ENCODE peak calls at places on chromosome 6, in six cellular contexts. Q, C, I, A, L and X are unnamed samples.

GRCh38 chr6:39189915-39190544 is 39.2 kb downstream of the KCNK5 start:
- DNase-seq in Q (peak), C (peak), I (peak), A (peak), L (no peak), X (peak)

GRCh38 chr6:83558975-83559374 is 46.6 kb downstream of the PRSS35 start:
- DNase-seq in Q (no peak), C (no peak), I (no peak), A (no peak), L (no peak), X (no peak)

GRCh38 chr6:113833537-113833936 is 23.6 kb upstream of the MARCKS start:
- DNase-seq in Q (no peak), C (no peak), I (no peak), A (no peak), L (no peak), X (no peak)

GRCh38 chr6:26155066-26155925 is 68.1 kb downstream of the HFE start:
- DNase-seq in Q (no peak), C (peak), I (no peak), A (no peak), L (no peak), X (no peak)

GRCh38 chr6:123640567-123641187 is 3.9 kb upstream of the TRDN start:
- DNase-seq in Q (no peak), C (no peak), I (no peak), A (no peak), L (no peak), X (no peak)

GRCh38 chr6:106512048-106512957 is 117.0 kb downstream of the RTN4IP1 start:
- DNase-seq in Q (no peak), C (peak), I (peak), A (peak), L (no peak), X (peak)

GRCh38 chr6:99333068-99333467 is 16.4 kb downstream of the FAXC start:
- DNase-seq in Q (no peak), C (no peak), I (peak), A (no peak), L (peak), X (peak)

GRCh38 chr6:12163149-12163548 is 127.0 kb upstream of the EDN1 start:
- DNase-seq in Q (no peak), C (no peak), I (peak), A (no peak), L (no peak), X (no peak)

GRCh38 chr6:10478187-10479040 is 42.7 kb upstream of the GCNT2 start:
- DNase-seq in Q (no peak), C (peak), I (no peak), A (peak), L (no peak), X (no peak)

GRCh38 chr6:69007781-69008180 is 372.7 kb downstream of the ADGRB3 start:
- DNase-seq in Q (no peak), C (no peak), I (no peak), A (no peak), L (no peak), X (no peak)

GRCh38 chr6:105510746-105511145 is 107.9 kb upstream of the PREP start:
- DNase-seq in Q (no peak), C (no peak), I (no peak), A (no peak), L (no peak), X (no peak)

GRCh38 chr6:40409143-40409542 is 178.0 kb downstream of the LRFN2 start:
- DNase-seq in Q (no peak), C (no peak), I (no peak), A (no peak), L (no peak), X (no peak)

GRCh38 chr6:10690651-10691445 is 3.6 kb downstream of the C6orf52 start:
- DNase-seq in Q (no peak), C (no peak), I (no peak), A (no peak), L (no peak), X (no peak)

GRCh38 chr6:1619666-1620503 is 10.2 kb downstream of the FOXC1 start:
- DNase-seq in Q (no peak), C (no peak), I (no peak), A (no peak), L (no peak), X (no peak)

GRCh38 chr6:35363293-35363750 is 21.0 kb downstream of the PPARD start:
- DNase-seq in Q (no peak), C (no peak), I (no peak), A (peak), L (no peak), X (no peak)

GRCh38 chr6:13263669-13264068 is 64.7 kb downstream of the TBC1D7 start:
- DNase-seq in Q (no peak), C (no peak), I (no peak), A (no peak), L (no peak), X (no peak)

GRCh38 chr6:41318648-41319565 is 16.5 kb upstream of the NCR2 start:
- DNase-seq in Q (peak), C (peak), I (peak), A (peak), L (peak), X (peak)

GRCh38 chr6:70592391-70593117 is 25.8 kb downstream of the SDHAF4 start:
- DNase-seq in Q (no peak), C (peak), I (no peak), A (no peak), L (no peak), X (no peak)

GRCh38 chr6:82484737-82485650 is 121.4 kb downstream of the TPBG start:
- DNase-seq in Q (no peak), C (no peak), I (no peak), A (no peak), L (no peak), X (no peak)

GRCh38 chr6:29653452-29654038 is 3.3 kb upstream of the MOG start:
- DNase-seq in Q (no peak), C (peak), I (no peak), A (peak), L (no peak), X (no peak)

GRCh38 chr6:168516941-168517741 is 76.2 kb downstream of the SMOC2 start:
- DNase-seq in Q (no peak), C (no peak), I (no peak), A (no peak), L (no peak), X (no peak)

GRCh38 chr6:4518506-4518905 is 257.7 kb upstream of the CDYL start:
- DNase-seq in Q (no peak), C (no peak), I (no peak), A (no peak), L (peak), X (no peak)

GRCh38 chr6:155158044-155158843 is 105.6 kb upstream of the CLDN20 start:
- DNase-seq in Q (no peak), C (no peak), I (no peak), A (no peak), L (no peak), X (no peak)

GRCh38 chr6:42727084-42727601 is 4.7 kb upstream of the PRPH2 start:
- DNase-seq in Q (no peak), C (no peak), I (no peak), A (no peak), L (no peak), X (no peak)

GRCh38 chr6:133083248-133083967 is 157.7 kb upstream of the EYA4 start:
- DNase-seq in Q (no peak), C (no peak), I (no peak), A (no peak), L (no peak), X (no peak)

GRCh38 chr6:137226682-137227081 is 7.5 kb upstream of the IFNGR1 start:
- DNase-seq in Q (no peak), C (no peak), I (no peak), A (no peak), L (no peak), X (no peak)

GRCh38 chr6:89955364-89955763 is 61.1 kb downstream of the GJA10 start:
- DNase-seq in Q (no peak), C (no peak), I (no peak), A (no peak), L (no peak), X (no peak)

GRCh38 chr6:17712573-17712972 is 5.8 kb upstream of the NUP153 start:
- DNase-seq in Q (no peak), C (peak), I (no peak), A (no peak), L (no peak), X (no peak)

GRCh38 chr6:148999501-148999900 is 252.7 kb downstream of the UST start:
- DNase-seq in Q (no peak), C (no peak), I (no peak), A (no peak), L (no peak), X (no peak)

GRCh38 chr6:121630716-121631115 is 195.3 kb downstream of the GJA1 start:
- DNase-seq in Q (no peak), C (no peak), I (no peak), A (no peak), L (no peak), X (no peak)

GRCh38 chr6:25608562-25609174 is 43.3 kb upstream of the SCGN start:
- DNase-seq in Q (no peak), C (no peak), I (no peak), A (no peak), L (no peak), X (no peak)

GRCh38 chr6:157985378-157986155 is 3.9 kb downstream of the SYNJ2 start:
- DNase-seq in Q (no peak), C (peak), I (no peak), A (no peak), L (no peak), X (no peak)

GRCh38 chr6:141000917-141001316 is 1131.8 kb upstream of the GJE1 start:
- DNase-seq in Q (no peak), C (no peak), I (no peak), A (no peak), L (no peak), X (no peak)
- TF ChIP-seq POLR2AphosphoS5 in Q (no peak), C (no peak), I (no peak), A (no peak), L (no peak), X (no peak)

GRCh38 chr6:143594647-143595046 is 83.1 kb upstream of the PHACTR2 start:
- DNase-seq in Q (no peak), C (no peak), I (no peak), A (no peak), L (no peak), X (no peak)

GRCh38 chr6:143600821-143601220 is 76.9 kb upstream of the PHACTR2 start:
- DNase-seq in Q (no peak), C (no peak), I (no peak), A (no peak), L (no peak), X (no peak)

GRCh38 chr6:143598466-143599080 is 79.2 kb upstream of the PHACTR2 start:
- DNase-seq in Q (no peak), C (no peak), I (no peak), A (no peak), L (no peak), X (no peak)

GRCh38 chr6:143595256-143596036 is 82.3 kb upstream of the PHACTR2 start:
- DNase-seq in Q (no peak), C (no peak), I (no peak), A (no peak), L (no peak), X (no peak)

GRCh38 chr6:143596857-143597256 is 80.9 kb upstream of the PHACTR2 start:
- DNase-seq in Q (no peak), C (no peak), I (no peak), A (no peak), L (no peak), X (no peak)
- TF ChIP-seq TAF1 in Q (no peak), C (no peak), I (no peak), A (no peak), L (no peak), X (no peak)

DNA sequence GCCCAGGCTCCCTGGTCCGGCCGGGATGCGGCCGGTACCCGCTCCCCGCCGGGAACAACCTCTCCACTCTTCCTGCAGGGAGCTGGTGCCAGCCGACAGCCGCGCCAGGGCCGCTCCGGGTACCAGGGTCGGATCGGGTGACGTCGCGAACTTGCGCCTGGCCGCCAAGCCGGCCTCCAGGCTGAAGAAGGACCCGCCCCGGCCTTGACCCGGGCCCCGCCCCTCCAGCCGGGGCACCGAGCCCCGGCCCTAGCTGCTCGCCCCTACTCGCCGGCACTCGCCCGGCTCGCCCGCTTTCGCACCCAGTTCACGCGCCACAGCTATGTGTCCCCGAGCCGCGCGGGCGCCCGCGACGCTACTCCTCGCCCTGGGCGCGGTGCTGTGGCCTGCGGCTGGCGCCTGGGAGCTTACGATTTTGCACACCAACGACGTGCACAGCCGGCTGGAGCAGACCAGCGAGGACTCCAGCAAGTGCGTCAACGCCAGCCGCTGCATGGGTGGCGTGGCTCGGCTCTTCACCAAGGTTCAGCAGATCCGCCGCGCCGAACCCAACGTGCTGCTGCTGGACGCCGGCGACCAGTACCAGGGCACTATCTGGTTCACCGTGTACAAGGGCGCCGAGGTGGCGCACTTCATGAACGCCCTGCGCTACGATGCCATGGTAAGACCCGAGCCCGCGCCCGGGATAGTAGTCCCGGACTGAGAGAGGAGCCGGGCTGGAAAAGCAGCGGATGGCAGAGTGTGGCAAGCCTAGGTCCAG is at the start of gene NT5E:
- DNase-seq in Q (no peak), C (peak), I (peak), A (no peak), L (no peak), X (peak)
- TF ChIP-seq POLR2A in Q (peak), C (peak), I (peak), A (no peak), L (peak), X (peak)

DNA sequence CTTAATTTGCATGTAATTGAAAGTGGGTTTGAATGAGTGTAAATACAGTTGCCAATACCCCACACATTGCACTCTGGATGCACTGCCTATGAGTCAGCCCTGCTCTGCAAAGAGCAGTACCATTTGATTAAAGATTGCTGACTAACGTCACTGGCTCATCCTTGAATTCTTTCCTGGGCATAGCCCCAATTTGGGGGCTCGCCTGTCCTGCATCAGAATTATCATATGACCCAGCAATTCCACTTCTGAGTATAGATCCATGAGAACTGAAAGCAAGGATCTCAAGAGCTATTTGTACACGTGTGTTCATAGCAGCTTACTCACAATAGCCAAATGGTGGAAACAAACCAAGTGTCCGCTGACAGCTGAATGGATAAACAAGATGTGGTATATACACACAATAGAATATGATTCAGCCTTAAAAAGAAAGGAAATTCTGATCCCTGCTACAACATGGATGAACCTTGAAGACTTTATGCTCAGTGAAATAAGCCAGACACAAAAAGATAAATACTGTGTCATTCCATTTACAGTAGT is 36.3 kb downstream of the MYLK4 start:
- DNase-seq in Q (no peak), C (no peak), I (no peak), A (no peak), L (no peak), X (no peak)
- TF ChIP-seq POLR2AphosphoS5 in Q (no peak), C (no peak), I (no peak), A (peak), L (no peak), X (no peak)

DNA sequence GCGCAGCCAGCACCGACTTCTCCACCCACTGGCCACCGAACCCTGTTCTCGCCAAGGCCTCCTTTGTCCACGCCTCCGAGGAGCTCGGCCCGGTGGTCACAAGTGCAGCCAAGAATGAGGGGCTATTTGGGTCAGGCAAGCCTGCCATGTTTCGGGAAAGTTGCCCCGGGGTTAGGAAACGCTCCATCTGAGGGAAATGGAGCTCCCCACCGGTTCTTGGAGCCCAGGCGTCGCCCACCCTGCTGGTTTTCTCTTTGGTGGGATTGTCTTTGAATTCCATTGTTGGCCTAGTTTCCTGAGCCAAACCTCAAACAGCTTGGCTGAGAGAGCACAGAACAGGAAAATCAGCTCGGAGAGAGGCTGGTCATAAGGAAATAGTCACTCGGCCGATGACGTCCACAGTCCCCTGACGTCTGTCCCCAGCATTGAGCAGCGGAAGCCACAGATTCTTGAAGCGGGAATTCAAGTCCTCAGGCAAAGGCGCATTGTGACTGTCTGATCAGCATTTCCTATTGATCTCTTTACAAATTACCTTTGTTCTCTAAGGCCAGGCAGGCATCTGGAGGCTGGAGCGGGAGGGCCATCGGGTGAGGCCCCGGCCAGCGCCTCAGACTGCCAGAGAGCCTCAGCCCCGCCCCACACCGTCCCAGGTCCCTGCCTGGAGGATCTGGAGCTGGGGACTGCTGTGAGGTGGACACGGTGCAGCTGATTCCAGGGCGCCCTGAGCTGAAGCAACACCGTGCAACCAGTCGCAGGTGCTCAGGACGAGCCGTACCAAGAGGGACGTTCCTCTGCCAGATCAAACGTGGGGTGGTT is 138.6 kb downstream of the DLL1 start:
- DNase-seq in Q (no peak), C (no peak), I (no peak), A (no peak), L (no peak), X (no peak)
- TF ChIP-seq TAF1 in Q (no peak), C (no peak), I (no peak), A (no peak), L (no peak), X (no peak)

GRCh38 chr6:139473731-139474130 is 99.3 kb upstream of the CITED2 start:
- DNase-seq in Q (no peak), C (no peak), I (no peak), A (no peak), L (no peak), X (no peak)

GRCh38 chr6:139475231-139475630 is 100.8 kb upstream of the CITED2 start:
- DNase-seq in Q (no peak), C (no peak), I (no peak), A (no peak), L (no peak), X (no peak)

GRCh38 chr6:139473239-139473701 is 98.8 kb upstream of the CITED2 start:
- DNase-seq in Q (no peak), C (no peak), I (no peak), A (no peak), L (no peak), X (no peak)

GRCh38 chr6:139472341-139473038 is 98.0 kb upstream of the CITED2 start:
- DNase-seq in Q (no peak), C (no peak), I (no peak), A (no peak), L (no peak), X (no peak)

GRCh38 chr6:139474145-139475108 is 100.0 kb upstream of the CITED2 start:
- DNase-seq in Q (no peak), C (no peak), I (peak), A (peak), L (no peak), X (no peak)
- TF ChIP-seq POLR2A in Q (no peak), C (no peak), I (no peak), A (no peak), L (no peak), X (no peak)

GRCh38 chr6:156560476-156560875 is 216.7 kb upstream of the ARID1B start:
- DNase-seq in Q (no peak), C (no peak), I (no peak), A (no peak), L (no peak), X (no peak)

GRCh38 chr6:156555117-156555516 is 222.1 kb upstream of the ARID1B start:
- DNase-seq in Q (no peak), C (no peak), I (no peak), A (no peak), L (no peak), X (no peak)

GRCh38 chr6:156556830-156557229 is 220.3 kb upstream of the ARID1B start:
- DNase-seq in Q (no peak), C (no peak), I (no peak), A (no peak), L (no peak), X (no peak)

GRCh38 chr6:156559151-156559690 is 218.0 kb upstream of the ARID1B start:
- DNase-seq in Q (no peak), C (no peak), I (no peak), A (no peak), L (no peak), X (no peak)

GRCh38 chr6:156557269-156557885 is 219.8 kb upstream of the ARID1B start:
- DNase-seq in Q (no peak), C (peak), I (no peak), A (no peak), L (no peak), X (no peak)
- TF ChIP-seq POLR2AphosphoS5 in Q (no peak), C (no peak), I (no peak), A (no peak), L (no peak), X (no peak)

GRCh38 chr6:67634199-67634598 is 1000.9 kb upstream of the ADGRB3 start:
- DNase-seq in Q (no peak), C (no peak), I (no peak), A (no peak), L (no peak), X (no peak)

GRCh38 chr6:67633058-67633457 is 1002.0 kb upstream of the ADGRB3 start:
- DNase-seq in Q (no peak), C (no peak), I (no peak), A (no peak), L (no peak), X (no peak)

GRCh38 chr6:67630146-67630545 is 1004.9 kb upstream of the ADGRB3 start:
- DNase-seq in Q (no peak), C (no peak), I (no peak), A (no peak), L (no peak), X (no peak)

DNA sequence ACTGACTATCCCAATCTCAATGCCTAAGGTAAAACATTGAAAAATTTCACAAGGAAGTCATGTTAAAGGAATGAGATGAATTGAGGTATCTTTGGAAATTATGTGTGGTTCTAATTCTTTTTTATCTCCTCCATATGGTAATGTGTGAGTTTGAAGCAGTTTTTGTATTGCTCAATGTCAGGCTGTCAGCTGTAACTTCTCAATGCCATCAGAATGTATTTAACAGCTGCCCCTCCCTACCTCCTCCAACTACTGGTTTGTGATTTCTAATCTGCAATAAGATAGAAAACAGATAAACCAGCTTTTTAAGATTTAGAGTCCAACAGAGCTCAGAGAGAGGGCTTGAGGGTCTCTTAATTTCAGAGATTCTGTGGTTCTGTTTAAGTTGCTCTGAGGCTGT is 1005.8 kb upstream of the ADGRB3 start:
- DNase-seq in Q (no peak), C (no peak), I (no peak), A (no peak), L (no peak), X (no peak)
- TF ChIP-seq TAF1 in Q (no peak), C (no peak), I (no peak), A (no peak), L (no peak), X (no peak)

GRCh38 chr6:31652925-31653724 is 664 bp upstream of the BAG6 start:
- DNase-seq in Q (peak), C (peak), I (peak), A (peak), L (no peak), X (peak)
- TF ChIP-seq POLR2A in Q (peak), C (no peak), I (peak), A (peak), L (no peak), X (peak)